ENCODE peak calls at places on chromosomes 3 and 15, in five cellular contexts. M, P, T, I and A are unnamed samples.

GRCh38 chr15:78003539-78004008 is 73.9 kb downstream of the TBC1D2B start:
- DNase-seq in M (no peak), P (peak), T (no peak), I (no peak), A (no peak)

GRCh38 chr3:119582178-119582577 is 2.9 kb downstream of the ADPRH start:
- DNase-seq in M (no peak), P (no peak), T (no peak), I (no peak), A (no peak)

GRCh38 chr15:40543631-40544294 is 21.1 kb downstream of the CCDC32 start:
- DNase-seq in M (no peak), P (no peak), T (no peak), I (no peak), A (no peak)

GRCh38 chr3:101388706-101389105 is 68.3 kb upstream of the IMPG2 start:
- DNase-seq in M (no peak), P (no peak), T (no peak), I (no peak), A (no peak)

GRCh38 chr3:128620268-128620691 is 30.3 kb downstream of the RPN1 start:
- DNase-seq in M (no peak), P (no peak), T (no peak), I (no peak), A (no peak)

GRCh38 chr3:161310649-161311423 is 60.5 kb downstream of the SPTSSB start:
- DNase-seq in M (no peak), P (no peak), T (no peak), I (no peak), A (no peak)

GRCh38 chr3:11236588-11237461 is 35.4 kb upstream of the ATG7 start:
- DNase-seq in M (peak), P (peak), T (peak), I (peak), A (no peak)

GRCh38 chr3:196988241-196989029 is 19.8 kb upstream of the PIGZ start:
- DNase-seq in M (no peak), P (peak), T (no peak), I (peak), A (no peak)

GRCh38 chr15:52331490-52332240 is 36.1 kb upstream of the MYO5C start:
- DNase-seq in M (no peak), P (no peak), T (peak), I (no peak), A (no peak)

GRCh38 chr15:88401972-88402656 is 65.1 kb downstream of the MRPL46 start:
- DNase-seq in M (no peak), P (no peak), T (no peak), I (peak), A (no peak)

GRCh38 chr3:178231645-178232044 is 304.6 kb upstream of the KCNMB2 start:
- DNase-seq in M (no peak), P (no peak), T (no peak), I (no peak), A (no peak)

GRCh38 chr15:100107606-100108225 is 234.1 kb downstream of the ADAMTS17 start:
- DNase-seq in M (no peak), P (no peak), T (no peak), I (no peak), A (no peak)

GRCh38 chr15:75456710-75457109 is 5.2 kb upstream of the SIN3A start:
- DNase-seq in M (no peak), P (no peak), T (no peak), I (no peak), A (no peak)

GRCh38 chr3:188170461-188171459 is 16.8 kb downstream of the LPP start:
- DNase-seq in M (no peak), P (no peak), T (no peak), I (no peak), A (no peak)

GRCh38 chr3:12741205-12741604 is 17.9 kb downstream of the TMEM40 start:
- DNase-seq in M (no peak), P (no peak), T (no peak), I (peak), A (no peak)

GRCh38 chr3:195905970-195906864 is 2.1 kb downstream of the TNK2 start:
- DNase-seq in M (no peak), P (no peak), T (no peak), I (no peak), A (no peak)

GRCh38 chr3:42498791-42499477 is 3.5 kb upstream of the VIPR1 start:
- DNase-seq in M (no peak), P (peak), T (no peak), I (no peak), A (peak)

GRCh38 chr3:30294241-30294667 is 312.1 kb upstream of the TGFBR2 start:
- DNase-seq in M (no peak), P (peak), T (no peak), I (no peak), A (no peak)

GRCh38 chr3:98886525-98886924 is 15.0 kb downstream of the DCBLD2 start:
- DNase-seq in M (no peak), P (no peak), T (no peak), I (no peak), A (no peak)

GRCh38 chr3:168974628-168975403 is 688.7 kb downstream of the MECOM start:
- DNase-seq in M (no peak), P (no peak), T (no peak), I (no peak), A (no peak)

DNA sequence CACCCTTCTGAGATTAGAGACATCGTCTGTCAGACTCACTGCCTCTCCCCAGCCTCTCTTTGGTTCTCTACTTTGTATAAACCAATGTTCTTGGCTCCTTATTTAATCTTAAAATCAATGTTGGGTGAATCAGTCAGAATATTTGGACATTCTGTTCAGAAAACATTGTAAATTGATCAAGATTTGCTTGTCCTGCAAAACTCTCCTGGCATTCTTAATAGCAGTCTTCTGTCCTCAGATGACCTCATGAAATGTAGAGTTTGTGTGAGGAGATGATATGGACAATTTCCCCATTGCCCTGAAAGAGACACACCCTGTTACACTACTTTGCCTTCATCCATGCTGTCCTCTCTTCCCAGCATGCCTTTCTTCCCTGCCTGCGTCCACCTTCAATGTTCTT is 33.6 kb downstream of the CD200R1L start:
- DNase-seq in M (no peak), P (no peak), T (no peak), I (no peak), A (no peak)
- TF ChIP-seq CTCF in M (no peak), P (no peak), T (no peak), I (no peak), A (no peak)

GRCh38 chr15:90249123-90249863 is at the start of gene TTLL13:
- DNase-seq in M (peak), P (peak), T (no peak), I (peak), A (peak)
- TF ChIP-seq CTCF in M (no peak), P (no peak), T (no peak), I (no peak), A (peak)

DNA sequence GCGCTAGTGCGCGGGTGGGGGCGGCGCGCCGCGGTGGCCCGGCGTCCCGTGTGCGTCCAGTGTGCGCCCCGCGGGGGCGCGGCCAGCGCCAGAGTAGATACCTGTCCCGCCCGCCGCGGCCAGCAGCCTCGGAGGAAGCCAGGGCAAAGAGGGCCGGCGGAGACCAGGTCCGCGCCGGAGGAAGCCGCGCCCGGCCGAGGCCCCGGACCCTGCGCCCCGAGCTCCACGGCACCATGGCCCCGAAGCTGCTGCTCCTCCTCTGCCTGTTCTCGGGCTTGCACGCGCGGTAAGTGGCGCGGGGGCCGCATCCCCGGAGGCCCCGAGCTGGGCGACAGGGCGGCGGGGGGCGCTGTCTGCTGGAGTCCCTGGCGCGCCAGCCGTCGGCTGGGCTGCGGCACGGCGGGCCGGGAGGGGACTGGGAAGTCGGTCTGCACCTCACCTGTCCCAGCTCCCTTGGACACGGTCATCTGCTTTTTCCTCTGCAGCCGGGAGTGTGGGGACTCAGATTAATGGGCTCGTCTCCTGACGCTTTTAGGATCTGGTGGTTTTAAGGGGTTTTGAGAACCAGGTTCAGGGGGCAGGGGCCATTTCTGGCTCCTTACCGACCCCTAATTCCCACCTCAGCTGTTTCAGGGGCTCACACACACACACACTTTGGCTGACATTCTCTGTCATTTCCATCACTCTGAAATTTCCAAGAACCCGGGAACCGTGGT is 480 bp downstream of the GABRG3 start:
- DNase-seq in M (no peak), P (peak), T (no peak), I (no peak), A (no peak)
- TF ChIP-seq CTCF in M (no peak), P (peak), T (no peak), I (no peak), A (no peak)

GRCh38 chr15:70516408-70517193 is 246.8 kb downstream of the UACA start:
- DNase-seq in M (no peak), P (no peak), T (no peak), I (no peak), A (no peak)

GRCh38 chr15:70512772-70513362 is 250.5 kb downstream of the UACA start:
- DNase-seq in M (no peak), P (peak), T (no peak), I (no peak), A (no peak)

GRCh38 chr15:70514236-70514635 is 249.1 kb downstream of the UACA start:
- DNase-seq in M (no peak), P (no peak), T (no peak), I (no peak), A (no peak)

GRCh38 chr15:70517194-70517590 is 246.2 kb downstream of the UACA start:
- DNase-seq in M (no peak), P (no peak), T (no peak), I (no peak), A (no peak)

GRCh38 chr15:70513818-70514217 is 249.5 kb downstream of the UACA start:
- DNase-seq in M (no peak), P (no peak), T (no peak), I (no peak), A (no peak)
- TF ChIP-seq CTCF in M (no peak), P (no peak), T (no peak), I (no peak), A (no peak)

DNA sequence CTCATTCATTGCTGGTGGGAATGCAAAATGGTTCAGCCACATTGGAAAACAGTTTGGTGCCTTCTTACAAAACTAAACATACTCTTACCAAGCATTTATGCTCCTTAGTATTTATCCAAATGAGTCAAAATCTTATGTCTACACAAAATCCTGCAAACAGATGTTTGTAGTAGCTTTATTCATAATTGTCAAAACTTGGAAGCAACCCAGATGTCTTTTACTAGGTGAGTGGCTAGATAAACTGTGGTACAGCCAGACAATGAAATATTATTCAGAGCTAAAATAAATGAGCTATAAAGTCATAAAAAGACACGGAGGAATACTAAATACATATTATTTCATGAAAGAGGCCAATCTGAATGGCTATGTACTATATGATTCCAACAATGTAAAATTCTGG is 709.5 kb downstream of the NSUN3 start:
- DNase-seq in M (no peak), P (no peak), T (no peak), I (no peak), A (no peak)
- TF ChIP-seq CTCF in M (no peak), P (no peak), T (no peak), I (no peak), A (no peak)

GRCh38 chr15:45612790-45613415 is 21.9 kb upstream of the SQOR start:
- DNase-seq in M (no peak), P (no peak), T (no peak), I (no peak), A (no peak)

GRCh38 chr15:45606841-45607240 is 19.7 kb downstream of the BLOC1S6 start:
- DNase-seq in M (no peak), P (no peak), T (no peak), I (no peak), A (no peak)

GRCh38 chr15:45606413-45606812 is 19.2 kb downstream of the BLOC1S6 start:
- DNase-seq in M (no peak), P (no peak), T (no peak), I (no peak), A (no peak)

GRCh38 chr15:45616901-45617323 is 17.9 kb upstream of the SQOR start:
- DNase-seq in M (no peak), P (peak), T (no peak), I (no peak), A (no peak)

GRCh38 chr15:45611305-45611704 is 23.5 kb upstream of the SQOR start:
- DNase-seq in M (no peak), P (no peak), T (no peak), I (no peak), A (no peak)
- TF ChIP-seq CTCF in M (no peak), P (peak), T (peak), I (peak), A (peak)

DNA sequence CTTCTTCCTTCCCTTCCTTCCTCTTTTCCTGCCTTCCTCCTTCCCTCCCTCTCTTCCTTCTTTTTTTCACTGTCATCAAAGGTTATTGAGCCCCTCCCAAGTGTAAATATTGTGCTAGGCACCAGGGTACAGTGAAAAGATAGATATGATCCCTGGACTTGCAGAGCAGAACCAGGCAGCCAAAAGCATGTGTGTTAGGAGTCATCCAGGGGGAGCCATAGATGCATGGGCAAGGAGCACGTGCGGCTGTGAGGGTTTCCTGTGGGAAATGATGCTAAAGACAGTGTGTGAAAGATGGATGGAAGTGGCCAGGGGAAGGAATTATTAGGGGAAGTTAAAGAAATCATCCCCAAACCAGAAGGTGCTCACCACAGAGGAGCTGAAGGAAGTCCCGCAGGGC is 65.2 kb downstream of the NR2F2 start:
- DNase-seq in M (no peak), P (no peak), T (no peak), I (no peak), A (no peak)
- TF ChIP-seq CTCF in M (no peak), P (no peak), T (no peak), I (no peak), A (no peak)